ENCODE peak calls at places on chromosomes 16 and 17, in four cellular contexts. One of them, this sample, is unnamed.

GRCh38 chr17:75181608-75182318 is 996 bp downstream of the SUMO2 start:
- DNase-seq in uterus: no peak
- DNase-seq in body of pancreas: no peak
- DNase-seq in esophagus muscularis mucosa: no peak
- DNase-seq in this sample: no peak

GRCh38 chr16:13994239-13995106 is 74.5 kb downstream of the ERCC4 start:
- DNase-seq in uterus: no peak
- DNase-seq in body of pancreas: no peak
- DNase-seq in esophagus muscularis mucosa: peak; percentile 78
- DNase-seq in this sample: peak; percentile 74

GRCh38 chr16:67327774-67328173 is 1.2 kb downstream of the LRRC36 start:
- DNase-seq in uterus: no peak
- DNase-seq in body of pancreas: no peak
- DNase-seq in esophagus muscularis mucosa: peak; percentile 53
- DNase-seq in this sample: no peak

GRCh38 chr16:86396918-86397317 is 113.4 kb upstream of the FOXF1 start:
- DNase-seq in uterus: peak; percentile 63
- DNase-seq in body of pancreas: no peak
- DNase-seq in esophagus muscularis mucosa: no peak
- DNase-seq in this sample: no peak

GRCh38 chr16:27642753-27643152 is 92.8 kb downstream of the KATNIP start:
- DNase-seq in uterus: no peak
- DNase-seq in body of pancreas: no peak
- DNase-seq in esophagus muscularis mucosa: no peak
- DNase-seq in this sample: no peak

GRCh38 chr17:5123343-5124124 is 7.7 kb downstream of the USP6 start:
- DNase-seq in uterus: no peak
- DNase-seq in body of pancreas: no peak
- DNase-seq in esophagus muscularis mucosa: no peak
- DNase-seq in this sample: peak; percentile 0

GRCh38 chr16:4293822-4294457 is 21.1 kb upstream of the TFAP4 start:
- DNase-seq in uterus: peak; percentile 57
- DNase-seq in body of pancreas: peak; percentile 66
- DNase-seq in esophagus muscularis mucosa: no peak
- DNase-seq in this sample: peak; percentile 75

GRCh38 chr16:14522617-14523135 is 107.4 kb downstream of the PARN start:
- DNase-seq in uterus: no peak
- DNase-seq in body of pancreas: no peak
- DNase-seq in esophagus muscularis mucosa: no peak
- DNase-seq in this sample: no peak

GRCh38 chr16:80176114-80176513 is 364.7 kb upstream of the DYNLRB2 start:
- DNase-seq in uterus: no peak
- DNase-seq in body of pancreas: no peak
- DNase-seq in esophagus muscularis mucosa: no peak
- DNase-seq in this sample: no peak

GRCh38 chr16:64008131-64008530 is 1113.7 kb downstream of the CDH11 start:
- DNase-seq in uterus: no peak
- DNase-seq in body of pancreas: no peak
- DNase-seq in esophagus muscularis mucosa: no peak
- DNase-seq in this sample: no peak

GRCh38 chr17:19384723-19385391 is 2.1 kb downstream of the MFAP4 start:
- DNase-seq in uterus: peak; percentile 91
- DNase-seq in body of pancreas: peak; percentile 51
- DNase-seq in esophagus muscularis mucosa: peak; percentile 96
- DNase-seq in this sample: peak; percentile 78
- TF ChIP-seq POLR2A in uterus: no peak
- TF ChIP-seq POLR2A in body of pancreas: no peak
- TF ChIP-seq POLR2A in esophagus muscularis mucosa: no peak
- TF ChIP-seq POLR2A in this sample: no peak

GRCh38 chr17:76265624-76266243 is 586 bp downstream of the UBALD2 start:
- DNase-seq in uterus: no peak
- DNase-seq in body of pancreas: peak; percentile 75
- DNase-seq in esophagus muscularis mucosa: no peak
- DNase-seq in this sample: peak; percentile 71

GRCh38 chr17:76266244-76266938 is 1.2 kb downstream of the UBALD2 start:
- DNase-seq in uterus: no peak
- DNase-seq in body of pancreas: no peak
- DNase-seq in esophagus muscularis mucosa: no peak
- DNase-seq in this sample: no peak

GRCh38 chr17:76263896-76264295 is 1.3 kb upstream of the UBALD2 start:
- DNase-seq in uterus: no peak
- DNase-seq in body of pancreas: no peak
- DNase-seq in esophagus muscularis mucosa: no peak
- DNase-seq in this sample: no peak

GRCh38 chr17:76264425-76264754 is 758 bp upstream of the UBALD2 start:
- DNase-seq in uterus: no peak
- DNase-seq in body of pancreas: no peak
- DNase-seq in esophagus muscularis mucosa: no peak
- DNase-seq in this sample: no peak

DNA sequence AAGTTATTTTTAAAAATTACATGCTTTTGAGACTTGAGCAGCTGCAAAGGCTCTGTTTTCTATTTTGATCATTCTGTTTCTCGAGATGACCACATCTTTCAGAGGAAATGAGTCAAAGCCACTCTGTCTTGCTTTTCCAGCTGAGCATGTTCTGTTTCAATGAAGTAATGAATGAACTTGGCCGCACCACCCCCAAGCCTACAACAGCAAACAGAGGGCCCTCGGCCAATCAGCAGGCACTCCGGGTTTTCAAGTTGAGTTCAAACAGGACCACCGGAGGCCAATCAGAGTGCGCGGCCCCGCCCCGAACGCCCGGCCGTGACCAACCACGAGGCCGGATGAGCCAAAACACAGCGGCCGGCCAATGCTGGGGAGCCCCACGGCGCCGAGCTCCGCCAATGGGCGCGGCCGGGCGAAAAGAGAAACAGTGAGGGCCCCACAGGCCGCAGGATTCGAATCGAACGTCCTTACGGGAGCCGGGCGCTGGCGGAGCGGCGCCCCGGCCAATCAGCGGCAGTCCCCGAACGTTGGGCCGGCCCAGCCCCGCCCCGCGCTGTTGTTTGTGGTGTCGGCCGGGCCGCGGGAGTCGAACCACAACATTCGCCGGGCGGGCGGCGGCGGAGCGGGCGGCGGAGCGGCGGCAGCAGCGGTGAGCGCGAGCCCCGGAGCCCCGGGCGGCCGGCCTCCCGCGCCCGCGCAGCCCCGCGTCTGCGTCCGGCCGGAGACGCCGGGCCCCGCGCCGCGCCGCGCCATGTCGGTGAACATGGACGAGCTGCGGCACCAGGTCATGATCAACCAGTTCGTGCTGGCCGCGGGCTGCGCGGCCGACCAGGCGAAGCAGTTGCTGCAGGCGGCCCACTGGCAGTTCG is at the start of gene UBALD2:
- DNase-seq in uterus: peak; percentile 99
- DNase-seq in body of pancreas: peak; percentile 98
- DNase-seq in esophagus muscularis mucosa: peak; percentile 100
- DNase-seq in this sample: peak; percentile 99
- H3K4me1 ChIP-seq in uterus: peaks cover 23% of the 10 kb centered on the region
- H3K4me1 ChIP-seq in body of pancreas: peaks cover 85% of the 10 kb centered on the region
- H3K4me1 ChIP-seq in esophagus muscularis mucosa: peaks cover 50% of the 10 kb centered on the region
- H3K4me1 ChIP-seq in this sample: peaks cover 62% of the 10 kb centered on the region

GRCh38 chr17:49494937-49495841 is at the start of gene NGFR:
- DNase-seq in uterus: no peak
- DNase-seq in body of pancreas: no peak
- DNase-seq in esophagus muscularis mucosa: no peak
- DNase-seq in this sample: peak; percentile 64
- TF ChIP-seq POLR2A in uterus: peak; percentile 70
- TF ChIP-seq POLR2A in body of pancreas: peak; percentile 17
- TF ChIP-seq POLR2A in esophagus muscularis mucosa: no peak
- TF ChIP-seq POLR2A in this sample: peak; percentile 61

GRCh38 chr17:39706383-39706782 is 6.5 kb downstream of the ERBB2 start:
- DNase-seq in uterus: no peak
- DNase-seq in body of pancreas: peak; percentile 39
- DNase-seq in esophagus muscularis mucosa: no peak
- DNase-seq in this sample: no peak
- H3K4me1 ChIP-seq in uterus: no peaks in the 10 kb centered on the region
- H3K4me1 ChIP-seq in body of pancreas: peaks cover 71% of the 10 kb centered on the region
- H3K4me1 ChIP-seq in esophagus muscularis mucosa: peaks cover 41% of the 10 kb centered on the region
- H3K4me1 ChIP-seq in this sample: peaks cover 21% of the 10 kb centered on the region

DNA sequence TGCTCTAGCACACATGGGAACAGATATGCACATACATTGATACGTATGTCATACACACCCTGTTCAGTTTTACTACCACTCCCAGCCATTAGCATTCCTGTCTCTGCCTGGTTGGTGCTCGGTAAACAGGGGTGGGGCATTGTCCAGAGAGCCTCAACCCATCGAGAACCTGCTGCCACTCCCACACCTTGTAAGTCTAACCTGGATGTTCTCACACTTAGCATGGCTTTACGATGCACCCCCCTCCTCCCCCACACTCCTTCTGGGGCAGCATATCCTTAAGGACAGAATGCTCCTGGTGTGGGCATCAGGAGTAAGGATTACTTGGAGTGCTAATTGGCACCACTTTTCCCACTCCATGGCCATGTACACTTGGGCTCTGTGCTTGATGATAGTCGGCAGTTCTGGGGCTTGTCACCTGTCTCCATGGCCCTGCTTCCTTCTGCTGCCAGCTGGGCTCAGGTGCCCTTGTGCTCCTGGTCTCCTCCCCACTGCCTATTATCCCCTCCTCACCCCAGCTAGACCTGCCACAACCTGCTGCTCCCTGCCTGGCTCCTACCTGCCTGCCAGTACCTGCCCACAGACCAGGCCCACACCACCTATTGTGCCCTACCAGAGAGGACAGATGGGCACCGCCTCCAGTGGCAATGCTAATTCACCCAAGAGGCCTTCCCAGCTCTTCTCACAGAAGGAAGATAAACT is 710 bp upstream of the RAPGEFL1 start:
- DNase-seq in uterus: no peak
- DNase-seq in body of pancreas: peak; percentile 34
- DNase-seq in esophagus muscularis mucosa: no peak
- DNase-seq in this sample: no peak
- TF ChIP-seq POLR2A in uterus: no peak
- TF ChIP-seq POLR2A in body of pancreas: no peak
- TF ChIP-seq POLR2A in esophagus muscularis mucosa: no peak
- TF ChIP-seq POLR2A in this sample: no peak